ENCODE peak calls at places on chromosomes 12 and 14, in five cellular contexts. M is H9, U is H1, K is IMR-90, D is mesendoderm. H is an unnamed sample.

GRCh38 chr12:116123511-116124258 is 153.8 kb downstream of the MED13L start:
- DNase-seq in M (no peak), U (no peak), K (peak; percentile 66), D (peak; percentile 65), H (peak; percentile 71)

GRCh38 chr14:106309423-106309822 is 783.0 kb downstream of the TMEM121 start:
- DNase-seq in M (no peak), U (no peak), K (no peak), D (no peak), H (no peak)

GRCh38 chr12:5259523-5259922 is 172.4 kb upstream of the NTF3 start:
- DNase-seq in M (no peak), U (no peak), K (peak; percentile 49), D (no peak), H (no peak)

GRCh38 chr12:95257541-95257940 is 39.9 kb downstream of the VEZT start:
- DNase-seq in M (no peak), U (peak; percentile 9), K (peak; percentile 44), D (peak; percentile 47), H (no peak)

GRCh38 chr14:103096387-103096786 is 1.9 kb downstream of the EXOC3L4 start:
- DNase-seq in M (no peak), U (no peak), K (no peak), D (no peak), H (no peak)

GRCh38 chr12:26124491-26125450 is at the start of gene BHLHE41:
- DNase-seq in M (peak; percentile 93), U (no peak), K (peak; percentile 36), D (peak; percentile 60), H (peak; percentile 51)

GRCh38 chr14:23056257-23056955 is 914 bp downstream of the CDH24 start:
- DNase-seq in M (peak; percentile 87), U (no peak), K (peak; percentile 65), D (peak; percentile 93), H (peak; percentile 77)

GRCh38 chr12:71652656-71653055 is 11.0 kb downstream of the ZFC3H1 start:
- DNase-seq in M (no peak), U (no peak), K (no peak), D (no peak), H (no peak)

GRCh38 chr12:5796171-5797091 is 148.6 kb downstream of the ANO2 start:
- DNase-seq in M (peak; percentile 84), U (no peak), K (peak; percentile 30), D (peak; percentile 66), H (peak; percentile 48)

GRCh38 chr12:3972576-3972975 is 99.4 kb upstream of the PARP11 start:
- DNase-seq in M (peak; percentile 12), U (no peak), K (no peak), D (no peak), H (no peak)

GRCh38 chr12:31011746-31012567 is 61.7 kb upstream of the DDX11 start:
- DNase-seq in M (no peak), U (no peak), K (no peak), D (no peak), H (no peak)

GRCh38 chr12:50799908-50800307 is 36.0 kb downstream of the ATF1 start:
- DNase-seq in M (no peak), U (no peak), K (no peak), D (peak; percentile 8), H (no peak)

GRCh38 chr14:94382684-94383663 is 5.4 kb downstream of the SERPINA1 start:
- DNase-seq in M (no peak), U (no peak), K (no peak), D (no peak), H (no peak)

GRCh38 chr14:77918448-77918847 is 118.5 kb downstream of the ADCK1 start:
- DNase-seq in M (no peak), U (no peak), K (no peak), D (no peak), H (no peak)

GRCh38 chr14:102213984-102214658 is 74.4 kb downstream of the WDR20 start:
- DNase-seq in M (no peak), U (no peak), K (no peak), D (no peak), H (no peak)

GRCh38 chr14:79861111-79861510 is 350.2 kb downstream of the DIO2 start:
- DNase-seq in M (peak; percentile 55), U (no peak), K (no peak), D (peak; percentile 65), H (no peak)

GRCh38 chr12:107948675-107949074 is 174.2 kb downstream of the ASCL4 start:
- DNase-seq in M (no peak), U (no peak), K (no peak), D (no peak), H (no peak)

GRCh38 chr12:4118601-4119156 is 154.9 kb upstream of the CCND2 start:
- DNase-seq in M (peak; percentile 24), U (no peak), K (no peak), D (no peak), H (no peak)

GRCh38 chr12:6452908-6453630 is 1.2 kb downstream of the TAPBPL start:
- DNase-seq in M (no peak), U (no peak), K (no peak), D (no peak), H (no peak)

GRCh38 chr14:30691751-30692398 is 69.8 kb downstream of the SCFD1 start:
- DNase-seq in M (no peak), U (no peak), K (no peak), D (no peak), H (no peak)

GRCh38 chr12:25386823-25387134 is 136.1 kb upstream of the KRAS start:
- DNase-seq in M (no peak), U (no peak), K (no peak), D (no peak), H (no peak)

GRCh38 chr14:74521756-74522155 is 28.2 kb downstream of the ISCA2 start:
- DNase-seq in M (no peak), U (no peak), K (no peak), D (no peak), H (no peak)

GRCh38 chr12:111780166-111780565 is 13.4 kb downstream of the ALDH2 start:
- DNase-seq in M (no peak), U (no peak), K (no peak), D (no peak), H (no peak)

GRCh38 chr14:103232831-103233319 is 101.2 kb upstream of the EIF5 start:
- DNase-seq in M (no peak), U (no peak), K (no peak), D (no peak), H (no peak)

GRCh38 chr14:54805080-54805479 is 97.5 kb downstream of the GCH1 start:
- DNase-seq in M (peak; percentile 32), U (no peak), K (no peak), D (no peak), H (no peak)

GRCh38 chr14:76208340-76208739 is 56.6 kb downstream of the GPATCH2L start:
- DNase-seq in M (no peak), U (no peak), K (no peak), D (peak; percentile 22), H (no peak)

GRCh38 chr12:47286676-47287075 is 206.9 kb upstream of the AMIGO2 start:
- DNase-seq in M (no peak), U (no peak), K (no peak), D (peak; percentile 68), H (peak; percentile 51)

GRCh38 chr12:93888964-93889363 is 211.8 kb downstream of the CRADD start:
- DNase-seq in M (no peak), U (no peak), K (no peak), D (no peak), H (no peak)

GRCh38 chr14:101810897-101811620 is 49.5 kb downstream of the PPP2R5C start:
- DNase-seq in M (no peak), U (no peak), K (peak; percentile 38), D (no peak), H (no peak)

GRCh38 chr14:29227631-29228030 is 461.0 kb downstream of the FOXG1 start:
- DNase-seq in M (no peak), U (no peak), K (peak; percentile 63), D (no peak), H (no peak)

GRCh38 chr14:106691601-106692291 is 1165.4 kb downstream of the TMEM121 start:
- DNase-seq in M (no peak), U (no peak), K (no peak), D (peak; percentile 2), H (no peak)

GRCh38 chr12:77324763-77325468 is 259.5 kb upstream of the E2F7 start:
- DNase-seq in M (peak; percentile 85), U (peak; percentile 19), K (peak; percentile 61), D (peak; percentile 84), H (peak; percentile 80)
- H4K8ac ChIP-seq in M (no peak overlapping the region), U (peak overlapping the region; percentile 86), K (no peak overlapping the region), D (no peak overlapping the region), H (no peak overlapping the region)

GRCh38 chr14:21109377-21110260 is 8.8 kb downstream of the TMEM253 start:
- DNase-seq in M (no peak), U (no peak), K (no peak), D (peak; percentile 79), H (no peak)

GRCh38 chr14:21106506-21107359 is 5.9 kb downstream of the TMEM253 start:
- DNase-seq in M (peak; percentile 88), U (peak; percentile 70), K (peak; percentile 68), D (peak; percentile 89), H (no peak)

GRCh38 chr14:21106191-21106505 is 5.3 kb downstream of the TMEM253 start:
- DNase-seq in M (no peak), U (no peak), K (no peak), D (no peak), H (no peak)

GRCh38 chr14:21107360-21107781 is 6.5 kb downstream of the TMEM253 start:
- DNase-seq in M (no peak), U (no peak), K (peak; percentile 48), D (no peak), H (no peak)

DNA sequence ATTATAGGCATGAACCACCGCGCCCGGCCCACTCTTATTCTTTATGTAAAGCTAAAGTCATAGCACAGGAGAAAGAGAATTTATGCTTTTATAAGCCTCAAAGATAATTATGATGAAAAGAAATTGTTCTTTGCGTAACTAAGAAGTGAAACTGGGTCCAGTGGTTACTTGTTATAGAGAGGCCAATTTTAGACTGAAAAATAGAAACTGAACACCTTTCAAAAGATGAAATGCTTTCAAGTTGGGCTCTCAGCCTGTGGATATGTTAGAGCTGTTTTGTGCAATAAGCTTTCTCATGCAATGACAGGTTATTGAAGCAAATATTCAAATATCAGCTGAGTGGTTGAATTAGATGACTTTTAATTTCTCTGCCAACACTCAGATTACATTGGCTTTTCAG is 7.9 kb downstream of the TMEM253 start:
- DNase-seq in M (no peak), U (no peak), K (no peak), D (no peak), H (no peak)
- H3K4me2 ChIP-seq in M (no peak overlapping the region), U (no peak overlapping the region), K (no peak overlapping the region), D (no peak overlapping the region), H (no peak overlapping the region)

GRCh38 chr12:82873309-82873708 is 186.6 kb downstream of the TMTC2 start:
- DNase-seq in M (no peak), U (no peak), K (no peak), D (no peak), H (no peak)
- H3K27ac ChIP-seq in M (no peak overlapping the region), U (no peak overlapping the region), K (no peak overlapping the region), D (no peak overlapping the region), H (no peak overlapping the region)

DNA sequence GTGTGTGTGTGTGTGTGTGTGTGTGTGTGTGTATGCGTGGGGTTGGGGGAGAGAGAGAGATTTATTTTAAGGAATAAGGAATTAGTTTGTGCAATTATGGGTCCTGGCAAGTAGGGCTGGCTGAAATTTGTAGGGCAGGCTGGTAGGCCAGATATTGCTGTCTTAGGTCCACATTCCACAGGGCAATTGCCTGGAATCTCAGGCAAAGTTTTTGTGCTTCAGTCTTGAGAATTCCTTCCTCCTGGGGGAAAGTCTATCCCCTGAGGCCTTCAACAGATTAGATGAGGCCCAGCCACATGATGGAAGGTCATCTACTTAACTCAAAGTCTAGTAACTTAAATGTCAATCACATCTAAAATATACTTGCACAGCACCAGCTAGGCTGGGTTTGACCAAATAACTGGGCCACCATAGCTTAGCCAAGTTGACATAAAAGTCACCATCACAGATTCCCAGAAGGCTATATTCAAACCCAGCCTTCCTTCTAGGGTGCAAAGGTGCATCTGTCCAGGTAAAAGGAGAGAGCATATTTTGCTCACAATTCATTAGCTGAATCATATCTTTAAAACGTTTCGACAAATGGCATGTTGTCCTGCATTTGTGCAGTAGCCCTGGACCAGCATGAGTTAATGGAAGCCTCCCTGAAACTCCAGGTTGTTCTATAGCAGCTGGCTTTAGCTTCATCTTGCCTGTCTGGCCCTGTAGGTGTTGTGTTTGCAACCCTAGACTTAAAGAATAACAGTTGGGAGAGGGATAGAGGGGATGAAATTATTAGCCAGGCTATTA is 63.1 kb downstream of the C14orf132 start:
- DNase-seq in M (no peak), U (no peak), K (peak; percentile 59), D (peak; percentile 54), H (no peak)
- H4K8ac ChIP-seq in M (no peak overlapping the region), U (no peak overlapping the region), K (peak overlapping the region; percentile 82), D (no peak overlapping the region), H (no peak overlapping the region)

H was measured in neuronal stem cell.